ENCODE peak calls at places on chromosomes 13 and 19, in nine cellular contexts. V, H, E, I, Z, N, X, B and K are unnamed samples.

GRCh38 chr13:95191821-95192220 is 109.4 kb downstream of the ABCC4 start:
- DNase-seq in B (peak; percentile 79), N (peak; percentile 78), E (peak; percentile 68), Z (peak; percentile 64), X (peak; percentile 73), I (peak; percentile 45), V (no peak), H (peak; percentile 87), K (peak; percentile 67)

GRCh38 chr19:17337675-17338439 is 504 bp downstream of the GTPBP3 start:
- DNase-seq in H (peak; percentile 65), N (no peak), X (no peak), B (no peak), E (no peak), Z (no peak), I (no peak), V (no peak), K (no peak)

GRCh38 chr13:108828053-108828806 is 198.8 kb downstream of the MYO16 start:
- DNase-seq in X (peak; percentile 64), Z (no peak), N (no peak), I (no peak), B (no peak), H (no peak), E (peak; percentile 49), V (no peak), K (no peak)

GRCh38 chr19:42529248-42529764 is 1.0 kb upstream of the CEACAM1 start:
- DNase-seq in I (peak; percentile 31), Z (peak; percentile 68), H (peak; percentile 88), E (peak; percentile 79), N (peak; percentile 57), X (peak; percentile 81), B (peak; percentile 34), V (peak; percentile 71), K (peak; percentile 60)

GRCh38 chr13:50810998-50811397 is 32.5 kb downstream of the DLEU7 start:
- DNase-seq in I (no peak), X (no peak), E (no peak), N (no peak), Z (no peak), B (no peak), V (no peak), H (no peak), K (no peak)

GRCh38 chr13:52782486-52783448 is 43.1 kb upstream of the CNMD start:
- DNase-seq in H (no peak), E (no peak), V (no peak), I (no peak), B (no peak), Z (no peak), N (no peak), X (no peak), K (no peak)

GRCh38 chr13:74573654-74574053 is 439.4 kb upstream of the KLF12 start:
- DNase-seq in Z (no peak), E (no peak), B (no peak), X (no peak), N (no peak), H (no peak), V (no peak), I (no peak), K (no peak)

GRCh38 chr13:100124265-100124664 is 35.4 kb downstream of the PCCA start:
- DNase-seq in B (no peak), Z (no peak), X (no peak), N (no peak), E (no peak), I (no peak), V (no peak), H (no peak), K (no peak)

GRCh38 chr13:20161275-20161950 is 561 bp upstream of the GJA3 start:
- DNase-seq in E (no peak), N (no peak), Z (peak; percentile 70), I (no peak), H (peak; percentile 42), B (no peak), X (no peak), V (no peak), K (no peak)

GRCh38 chr13:21734961-21735360 is 64.1 kb downstream of the FGF9 start:
- DNase-seq in E (no peak), H (no peak), V (no peak), N (no peak), I (no peak), Z (no peak), X (no peak), B (no peak), K (no peak)

GRCh38 chr13:109700176-109700575 is 86.2 kb downstream of the IRS2 start:
- DNase-seq in I (no peak), X (peak; percentile 75), E (no peak), H (peak; percentile 95), V (peak; percentile 45), N (peak; percentile 71), B (peak; percentile 71), Z (no peak), K (no peak)

GRCh38 chr19:16199275-16199932 is 1.7 kb downstream of the AP1M1 start:
- DNase-seq in H (no peak), X (peak; percentile 57), B (no peak), N (no peak), V (no peak), E (no peak), I (no peak), Z (no peak), K (no peak)

GRCh38 chr13:113489549-113490495 is 689 bp downstream of the DCUN1D2 start:
- DNase-seq in X (peak; percentile 38), H (no peak), B (peak; percentile 44), E (no peak), V (no peak), Z (peak; percentile 32), I (no peak), N (peak; percentile 48), K (no peak)

GRCh38 chr13:98129059-98129741 is 13.7 kb upstream of the FARP1 start:
- DNase-seq in X (no peak), H (no peak), E (no peak), Z (no peak), N (no peak), V (no peak), I (no peak), B (peak; percentile 39), K (no peak)

GRCh38 chr19:13953021-13953531 is 767 bp downstream of the DCAF15 start:
- DNase-seq in X (peak; percentile 36), I (no peak), E (no peak), B (peak; percentile 57), V (no peak), H (peak; percentile 78), Z (no peak), N (peak; percentile 15), K (no peak)

GRCh38 chr13:29850213-29850898 is at the start of gene UBL3:
- DNase-seq in B (peak; percentile 95), X (peak; percentile 97), N (peak; percentile 97), H (peak; percentile 96), Z (peak; percentile 93), E (peak; percentile 96), V (peak; percentile 97), I (peak; percentile 85), K (peak; percentile 75)

GRCh38 chr13:51942189-51942588 is 69.1 kb downstream of the ATP7B start:
- DNase-seq in H (peak; percentile 89), B (no peak), E (no peak), Z (peak; percentile 27), V (no peak), X (peak; percentile 89), N (no peak), I (peak; percentile 19), K (no peak)

GRCh38 chr13:29994911-29995601 is 144.6 kb upstream of the UBL3 start:
- DNase-seq in X (no peak), H (no peak), V (no peak), N (no peak), Z (no peak), B (no peak), E (no peak), I (no peak), K (no peak)

GRCh38 chr19:46599716-46600392 is 1.3 kb upstream of the CALM3 start:
- DNase-seq in N (no peak), X (no peak), E (peak; percentile 15), I (no peak), V (no peak), Z (no peak), B (no peak), H (peak; percentile 34), K (no peak)

GRCh38 chr13:24493356-24493755 is 19.2 kb downstream of the PARP4 start:
- DNase-seq in V (no peak), E (no peak), Z (no peak), H (no peak), I (no peak), X (no peak), N (no peak), B (no peak), K (no peak)

GRCh38 chr19:19381007-19381926 is 24.2 kb upstream of the GATAD2A start:
- DNase-seq in Z (no peak), E (no peak), N (no peak), V (peak; percentile 65), I (no peak), B (no peak), H (no peak), X (peak; percentile 69), K (no peak)
- H3K4me3 ChIP-seq in Z (no peak overlapping the region), E (no peak overlapping the region), N (no peak overlapping the region), V (no peak overlapping the region), I (no peak overlapping the region), B (no peak overlapping the region), H (no peak overlapping the region), X (no peak overlapping the region), K (no peak overlapping the region)

GRCh38 chr19:52897149-52897935 is at the start of gene ZNF320:
- DNase-seq in E (peak; percentile 94), N (peak; percentile 96), V (peak; percentile 96), X (peak; percentile 98), I (peak; percentile 85), B (peak; percentile 94), H (peak; percentile 97), Z (peak; percentile 90), K (peak; percentile 92)
- H3K4me3 ChIP-seq in E (peak within 1 kb of the TSS; percentile 69), N (peak within 1 kb of the TSS; percentile 97), V (peak within 1 kb of the TSS; percentile 84), X (peak within 1 kb of the TSS; percentile 67), I (peak within 1 kb of the TSS; percentile 88), B (peak within 1 kb of the TSS; percentile 93), H (peak within 1 kb of the TSS; percentile 74), Z (peak within 1 kb of the TSS; percentile 74), K (peak within 1 kb of the TSS; percentile 77)

DNA sequence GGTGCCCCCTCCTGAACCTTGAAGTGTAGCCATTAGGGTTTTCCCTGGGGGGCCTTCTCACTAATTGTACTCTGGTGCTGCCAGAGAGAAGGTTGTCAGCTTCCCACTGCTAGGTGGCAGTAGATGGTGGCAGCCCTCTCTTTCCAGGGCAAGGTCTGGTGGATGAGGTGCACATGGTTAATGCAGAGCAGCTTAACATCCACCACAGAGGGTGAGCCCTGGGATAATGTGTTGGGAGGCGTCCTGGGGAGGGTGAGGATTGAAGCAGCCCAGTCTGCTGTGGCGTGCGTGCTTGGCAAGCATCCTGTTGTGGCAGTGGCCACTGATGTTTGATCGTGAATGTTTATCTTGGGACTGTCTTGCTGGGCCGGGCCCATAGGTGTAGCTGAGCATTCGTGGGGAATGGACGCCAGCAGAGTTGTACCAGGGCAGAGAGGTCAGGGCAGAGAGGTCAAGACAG is 5.8 kb downstream of the EGLN2 start:
- DNase-seq in H (peak; percentile 44), B (no peak), N (no peak), Z (no peak), E (no peak), X (peak; percentile 73), V (no peak), I (no peak), K (no peak)
- H3K4me3 ChIP-seq in H (no peak overlapping the region), B (no peak overlapping the region), N (no peak overlapping the region), Z (no peak overlapping the region), E (no peak overlapping the region), X (no peak overlapping the region), V (no peak overlapping the region), I (no peak overlapping the region), K (no peak overlapping the region)

GRCh38 chr19:1819976-1820255 is 7.8 kb upstream of the ATP8B3 start:
- DNase-seq in X (no peak), Z (no peak), V (no peak), N (no peak), H (no peak), I (no peak), E (no peak), B (no peak), K (no peak)
- H3K4me3 ChIP-seq in X (no peak overlapping the region), Z (no peak overlapping the region), V (no peak overlapping the region), N (no peak overlapping the region), H (no peak overlapping the region), I (no peak overlapping the region), E (no peak overlapping the region), B (no peak overlapping the region), K (no peak overlapping the region)